ENCODE peak calls at places on chromosomes 16 and 17, in seven cellular contexts. L is CD8-positive, alpha-beta memory T cell; Z is heart left ventricle; S is thyroid gland; U is pancreas; D is kidney; M is cardiac muscle cell. A is an unnamed sample.

GRCh38 chr17:7060165-7060890 is 16.4 kb upstream of the SLC16A11 start:
- DNase-seq in L (no peak), Z (no peak), S (no peak), U (no peak), D (no peak), M (no peak), A (no peak)

GRCh38 chr17:22145605-22146178 is 453.4 kb downstream of the KCNJ18 start:
- DNase-seq in L (no peak), Z (no peak), S (no peak), U (no peak), D (peak), M (no peak), A (no peak)

GRCh38 chr17:42937712-42938596 is 26.3 kb downstream of the AARSD1 start:
- DNase-seq in L (no peak), Z (no peak), S (peak), U (no peak), D (no peak), M (peak), A (peak)

GRCh38 chr16:22239131-22239805 is 33.2 kb downstream of the EEF2K start:
- DNase-seq in L (no peak), Z (no peak), S (no peak), U (no peak), D (no peak), M (peak), A (no peak)

GRCh38 chr16:79997257-79997656 is 396.7 kb upstream of the MAF start:
- DNase-seq in L (no peak), Z (no peak), S (no peak), U (no peak), D (no peak), M (peak), A (no peak)

GRCh38 chr17:44636562-44636961 is 19.7 kb upstream of the MEIOC start:
- DNase-seq in L (no peak), Z (no peak), S (no peak), U (no peak), D (no peak), M (peak), A (no peak)

GRCh38 chr17:4591529-4591928 is 7.2 kb downstream of the SMTNL2 start:
- DNase-seq in L (no peak), Z (no peak), S (no peak), U (no peak), D (no peak), M (no peak), A (no peak)

GRCh38 chr16:69772560-69773254 is 10.6 kb downstream of the WWP2 start:
- DNase-seq in L (no peak), Z (no peak), S (no peak), U (no peak), D (no peak), M (no peak), A (no peak)

GRCh38 chr17:36198831-36199465 is 2.4 kb upstream of the CCL3L1 start:
- DNase-seq in L (no peak), Z (no peak), S (no peak), U (no peak), D (no peak), M (no peak), A (no peak)

GRCh38 chr17:83057793-83058477 is 21.5 kb upstream of the METRNL start:
- DNase-seq in L (no peak), Z (peak), S (peak), U (no peak), D (peak), M (no peak), A (peak)

GRCh38 chr17:45367216-45367615 is 50.4 kb upstream of the MAP3K14 start:
- DNase-seq in L (no peak), Z (no peak), S (no peak), U (no peak), D (no peak), M (no peak), A (no peak)

GRCh38 chr16:87955302-87956168 is 4.3 kb downstream of the BANP start:
- DNase-seq in L (no peak), Z (no peak), S (no peak), U (no peak), D (no peak), M (no peak), A (no peak)

GRCh38 chr16:25052161-25052511 is 37.0 kb upstream of the ARHGAP17 start:
- DNase-seq in L (no peak), Z (no peak), S (peak), U (no peak), D (no peak), M (no peak), A (no peak)
- H3K4me3 ChIP-seq in L (peak), Z (no peak), S (no peak), U (peak), D (no peak), M (no peak), A (no peak)

DNA sequence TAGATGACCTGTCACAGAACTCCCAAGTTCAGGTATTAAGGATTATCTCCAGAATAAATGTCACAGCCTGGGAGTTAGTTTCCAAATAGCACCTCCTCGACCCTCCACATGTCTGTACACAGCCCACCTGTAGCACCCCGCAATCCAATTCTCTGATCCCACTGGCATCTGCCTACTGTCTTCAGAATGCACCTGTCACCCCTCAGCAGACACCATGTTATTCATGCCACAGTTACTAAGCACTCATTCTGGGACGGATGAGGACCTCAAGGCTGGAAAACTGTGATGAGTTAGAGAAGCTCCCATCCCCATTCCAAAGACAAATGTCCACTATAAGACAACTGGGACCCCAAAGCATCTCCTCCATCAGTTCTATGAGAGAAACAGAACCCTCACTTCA is 7.8 kb downstream of the EMP2 start:
- DNase-seq in L (no peak), Z (no peak), S (no peak), U (no peak), D (no peak), M (no peak), A (no peak)
- H3K27ac ChIP-seq in L (no peak), Z (no peak), S (no peak), U (no peak), D (no peak), M (no peak), A (no peak)

DNA sequence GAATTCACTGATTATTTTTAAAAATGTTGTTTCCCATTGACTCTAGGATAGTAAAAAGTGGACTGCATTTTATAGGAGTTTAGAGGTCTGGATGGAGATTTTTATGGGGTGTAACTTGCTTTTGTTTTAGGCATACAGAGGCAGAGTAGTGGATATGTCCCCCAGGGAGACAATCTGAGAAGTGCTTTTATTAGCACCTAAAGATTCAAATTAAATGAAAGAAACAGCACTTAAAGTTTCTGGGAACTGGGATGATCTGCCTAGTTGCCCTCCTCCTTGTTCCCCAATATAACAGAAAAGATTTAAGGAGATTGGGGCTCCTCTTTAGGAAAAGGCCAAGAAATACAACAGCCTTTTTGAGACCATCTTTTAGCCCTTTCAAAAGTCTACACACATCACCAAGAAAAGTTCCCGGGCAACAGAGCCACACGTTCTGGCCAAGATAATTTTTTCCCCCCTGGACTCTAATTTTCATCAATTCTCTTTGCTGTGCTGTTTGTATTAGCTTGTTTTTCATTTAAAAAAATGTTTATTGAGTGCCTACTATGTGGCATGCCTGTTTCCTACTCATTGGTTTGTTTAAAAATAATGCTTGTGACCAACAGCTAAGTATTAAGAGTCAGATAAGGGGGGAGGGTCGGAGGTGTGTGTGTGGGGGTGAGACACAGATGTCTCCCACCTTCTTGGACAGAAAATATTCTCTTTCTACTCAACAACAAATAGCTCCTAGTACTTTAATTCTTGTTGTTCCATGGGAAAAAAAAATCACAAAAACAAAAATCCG is 2.4 kb upstream of the IGF2BP1 start:
- DNase-seq in L (no peak), Z (no peak), S (no peak), U (no peak), D (no peak), M (no peak), A (no peak)
- H3K4me3 ChIP-seq in L (no peak), Z (no peak), S (no peak), U (no peak), D (no peak), M (peak), A (no peak)

DNA sequence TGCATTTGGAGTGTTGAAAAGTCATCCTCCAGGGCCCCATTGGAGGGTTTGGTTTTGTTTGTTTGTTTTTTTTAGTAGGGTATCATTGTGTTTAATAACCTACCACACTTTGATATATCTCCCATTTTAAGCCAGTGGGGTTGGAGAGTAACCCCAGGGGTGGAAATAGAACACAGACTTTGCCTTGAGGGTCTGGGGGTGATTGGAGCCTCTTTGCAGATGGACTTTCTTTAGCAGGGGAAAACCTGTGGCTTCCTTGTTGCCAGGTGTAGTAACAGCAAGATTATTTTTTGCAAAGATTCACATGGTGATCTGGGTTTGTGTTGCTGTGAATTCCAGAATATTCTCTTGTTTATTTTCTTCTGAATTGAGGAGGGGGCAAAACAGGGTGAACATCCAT is 1.5 kb downstream of the ABCC1 start:
- DNase-seq in L (no peak), Z (no peak), S (no peak), U (no peak), D (no peak), M (no peak), A (no peak)
- H3K27ac ChIP-seq in L (peak), Z (peak), S (peak), U (no peak), D (no peak), M (peak), A (peak)

GRCh38 chr16:46895399-46896313 is 11.5 kb downstream of the GPT2 start:
- DNase-seq in L (no peak), Z (no peak), S (no peak), U (no peak), D (no peak), M (no peak), A (no peak)

GRCh38 chr16:46896314-46896968 is 12.3 kb downstream of the GPT2 start:
- DNase-seq in L (no peak), Z (no peak), S (no peak), U (no peak), D (peak), M (no peak), A (peak)

GRCh38 chr16:46899443-46900143 is 15.4 kb downstream of the GPT2 start:
- DNase-seq in L (no peak), Z (no peak), S (no peak), U (no peak), D (no peak), M (no peak), A (no peak)

GRCh38 chr16:46898006-46898405 is 13.8 kb downstream of the GPT2 start:
- DNase-seq in L (no peak), Z (no peak), S (no peak), U (no peak), D (no peak), M (no peak), A (peak)

DNA sequence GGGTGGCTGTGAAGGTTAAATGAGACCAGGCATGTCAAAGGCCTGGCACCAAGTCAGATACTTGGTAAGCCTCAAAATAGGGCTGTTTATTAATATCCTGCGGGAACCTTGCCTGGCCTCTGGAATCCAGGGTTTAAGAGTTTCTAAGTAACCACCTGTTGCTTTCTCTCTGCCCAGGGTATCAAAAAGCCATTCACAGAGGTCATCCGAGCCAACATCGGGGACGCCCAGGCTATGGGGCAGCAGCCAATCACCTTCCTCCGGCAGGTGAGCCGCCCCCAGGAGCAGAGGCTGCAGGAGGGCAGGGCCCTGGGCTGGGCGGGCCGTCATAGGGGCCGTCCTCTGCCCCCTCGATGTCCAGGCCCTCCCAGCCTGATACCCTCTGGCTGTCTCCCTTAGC is 13.3 kb downstream of the GPT2 start:
- DNase-seq in L (no peak), Z (no peak), S (no peak), U (no peak), D (no peak), M (no peak), A (peak)
- H3K4me3 ChIP-seq in L (no peak), Z (no peak), S (no peak), U (no peak), D (no peak), M (no peak), A (no peak)

GRCh38 chr17:37736428-37736827 is 8.4 kb downstream of the HNF1B start:
- DNase-seq in L (no peak), Z (no peak), S (no peak), U (no peak), D (no peak), M (no peak), A (no peak)

GRCh38 chr17:37740861-37741260 is 4.0 kb downstream of the HNF1B start:
- DNase-seq in L (no peak), Z (no peak), S (no peak), U (no peak), D (no peak), M (no peak), A (no peak)

GRCh38 chr17:37735165-37735564 is 9.7 kb downstream of the HNF1B start:
- DNase-seq in L (no peak), Z (no peak), S (no peak), U (no peak), D (no peak), M (no peak), A (no peak)

GRCh38 chr17:37737971-37738370 is 6.9 kb downstream of the HNF1B start:
- DNase-seq in L (no peak), Z (no peak), S (no peak), U (no peak), D (no peak), M (no peak), A (no peak)

GRCh38 chr17:37737081-37737480 is 7.8 kb downstream of the HNF1B start:
- DNase-seq in L (no peak), Z (no peak), S (no peak), U (no peak), D (no peak), M (no peak), A (no peak)
- H3K27ac ChIP-seq in L (no peak), Z (no peak), S (no peak), U (no peak), D (no peak), M (no peak), A (no peak)

GRCh38 chr17:80968602-80969029 is 23.0 kb upstream of the CHMP6 start:
- DNase-seq in L (no peak), Z (no peak), S (no peak), U (peak), D (no peak), M (no peak), A (no peak)

GRCh38 chr17:80969030-80969673 is 22.5 kb upstream of the CHMP6 start:
- DNase-seq in L (no peak), Z (no peak), S (no peak), U (peak), D (peak), M (no peak), A (no peak)

GRCh38 chr17:80969674-80970043 is 22.0 kb upstream of the CHMP6 start:
- DNase-seq in L (no peak), Z (no peak), S (no peak), U (no peak), D (peak), M (no peak), A (no peak)

GRCh38 chr17:80970762-80971703 is 20.6 kb upstream of the CHMP6 start:
- DNase-seq in L (no peak), Z (no peak), S (no peak), U (peak), D (no peak), M (no peak), A (no peak)

DNA sequence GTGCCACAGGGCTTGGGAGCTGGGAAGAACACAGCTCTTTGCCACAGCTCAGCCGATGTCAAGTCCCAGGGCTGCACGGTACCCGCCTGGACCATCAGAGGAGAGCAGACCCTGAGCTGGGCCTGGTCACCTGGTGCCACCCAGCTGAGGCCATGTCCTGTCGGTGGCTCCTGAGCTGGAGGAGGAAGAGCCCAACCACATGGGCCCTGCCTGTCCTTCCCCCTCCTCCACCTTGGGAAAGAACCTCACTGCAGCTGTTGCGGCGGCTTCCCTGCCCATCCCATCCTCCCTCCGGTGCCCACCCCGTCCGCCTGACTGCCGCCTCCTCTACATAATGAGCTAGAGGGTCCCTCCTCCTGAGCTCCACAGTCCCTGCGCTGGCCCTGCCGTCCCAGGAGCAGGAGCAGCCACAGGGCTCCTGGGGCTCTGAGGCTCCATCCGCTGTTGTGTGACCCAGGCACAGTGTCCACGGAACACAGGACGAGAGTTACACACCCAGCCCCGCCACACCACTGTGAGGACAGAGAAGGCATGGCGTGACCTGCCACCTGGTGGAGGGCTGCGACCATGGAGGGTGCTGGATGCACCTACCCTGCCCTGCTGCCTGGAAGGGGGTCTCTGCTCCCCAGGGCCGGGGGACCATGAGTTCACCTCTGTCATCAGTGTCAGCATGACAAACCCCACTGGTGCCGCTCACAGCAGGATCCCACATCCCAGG is 21.4 kb upstream of the CHMP6 start:
- DNase-seq in L (peak), Z (peak), S (peak), U (no peak), D (no peak), M (no peak), A (peak)
- H3K4me3 ChIP-seq in L (no peak), Z (no peak), S (no peak), U (no peak), D (no peak), M (no peak), A (no peak)

GRCh38 chr17:48441231-48441711 is 11.3 kb upstream of the SKAP1 start:
- DNase-seq in L (peak), Z (no peak), S (no peak), U (no peak), D (no peak), M (no peak), A (no peak)

GRCh38 chr17:48439473-48439872 is 9.5 kb upstream of the SKAP1 start:
- DNase-seq in L (peak), Z (no peak), S (no peak), U (no peak), D (no peak), M (no peak), A (no peak)

GRCh38 chr17:48439072-48439471 is 9.1 kb upstream of the SKAP1 start:
- DNase-seq in L (no peak), Z (no peak), S (no peak), U (no peak), D (no peak), M (no peak), A (no peak)

GRCh38 chr17:48440660-48441059 is 10.6 kb upstream of the SKAP1 start:
- DNase-seq in L (no peak), Z (no peak), S (no peak), U (no peak), D (no peak), M (no peak), A (no peak)

DNA sequence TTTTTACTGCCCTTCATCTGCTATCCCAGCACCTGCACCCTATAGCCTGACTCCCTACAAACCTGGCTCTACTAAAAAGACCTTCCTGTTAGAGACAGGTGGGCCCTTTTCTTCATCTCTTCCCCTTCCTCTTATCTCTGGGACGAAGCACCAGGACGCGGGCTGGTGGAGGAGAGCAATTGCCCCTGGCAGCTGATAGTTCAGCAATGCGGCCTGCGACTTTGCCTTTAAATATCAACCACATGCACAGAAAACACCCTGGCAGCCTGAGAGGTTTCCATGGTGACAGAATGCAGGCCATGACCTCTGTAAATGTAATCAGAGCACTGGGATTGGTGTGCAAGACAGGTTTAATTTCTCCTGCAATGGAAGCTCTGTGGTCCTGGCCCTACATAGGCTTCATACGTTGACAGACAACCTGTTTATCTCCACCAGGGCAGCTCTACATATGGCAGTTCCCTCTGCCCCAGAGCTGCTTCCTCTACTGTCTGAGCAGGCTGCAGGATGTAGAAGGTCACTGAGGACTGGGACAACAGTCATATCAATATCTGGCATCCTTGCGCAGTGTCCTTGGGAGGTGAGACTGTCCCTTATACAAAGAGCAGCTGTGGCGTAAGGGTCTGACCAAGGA is 10.0 kb upstream of the SKAP1 start:
- DNase-seq in L (peak), Z (no peak), S (no peak), U (peak), D (no peak), M (peak), A (no peak)
- H3K27ac ChIP-seq in L (peak), Z (no peak), S (no peak), U (no peak), D (no peak), M (peak), A (no peak)